ENCODE peak calls at places on chromosomes 5 and 9, in seven cellular contexts. Q, S, O, D, U, J and L are unnamed samples.

GRCh38 chr9:105656131-105656921 is 5.9 kb upstream of the TAL2 start:
- DNase-seq in Q (peak), S (peak), O (peak), D (peak), U (peak), J (no peak), L (no peak)

GRCh38 chr5:34699155-34700077 is 43.3 kb downstream of the RAI14 start:
- DNase-seq in Q (peak), S (no peak), O (no peak), D (peak), U (peak), J (no peak), L (no peak)

GRCh38 chr5:108529381-108529780 is 147.5 kb upstream of the FBXL17 start:
- DNase-seq in Q (no peak), S (no peak), O (no peak), D (no peak), U (no peak), J (peak), L (no peak)

GRCh38 chr5:171484460-171484899 is 65.0 kb downstream of the FGF18 start:
- DNase-seq in Q (no peak), S (peak), O (no peak), D (peak), U (peak), J (no peak), L (no peak)

GRCh38 chr5:849651-850301 is 1.0 kb downstream of the ZDHHC11 start:
- DNase-seq in Q (no peak), S (no peak), O (peak), D (no peak), U (no peak), J (no peak), L (peak)

GRCh38 chr5:112492291-112492690 is 73.2 kb upstream of the EPB41L4A start:
- DNase-seq in Q (no peak), S (peak), O (peak), D (peak), U (peak), J (peak), L (no peak)

GRCh38 chr9:124354364-124355031 is 60.7 kb downstream of the PSMB7 start:
- DNase-seq in Q (no peak), S (no peak), O (no peak), D (no peak), U (no peak), J (no peak), L (peak)

GRCh38 chr9:127917603-127918002 is 762 bp upstream of the ST6GALNAC4 start:
- DNase-seq in Q (no peak), S (peak), O (no peak), D (no peak), U (peak), J (no peak), L (no peak)

GRCh38 chr5:80976985-80977384 is 16.8 kb downstream of the RASGRF2 start:
- DNase-seq in Q (no peak), S (no peak), O (no peak), D (no peak), U (no peak), J (no peak), L (no peak)

GRCh38 chr5:13250450-13251291 is 693.8 kb downstream of the DNAH5 start:
- DNase-seq in Q (no peak), S (peak), O (no peak), D (peak), U (no peak), J (peak), L (no peak)

GRCh38 chr9:76310991-76311390 is 83.2 kb downstream of the RFK start:
- DNase-seq in Q (no peak), S (no peak), O (no peak), D (no peak), U (no peak), J (no peak), L (no peak)

GRCh38 chr5:78362220-78362619 is 1.8 kb downstream of the SCAMP1 start:
- DNase-seq in Q (no peak), S (no peak), O (no peak), D (no peak), U (no peak), J (no peak), L (no peak)

GRCh38 chr5:177363565-177363964 is 5.8 kb downstream of the RGS14 start:
- DNase-seq in Q (no peak), S (no peak), O (peak), D (no peak), U (no peak), J (no peak), L (no peak)

GRCh38 chr5:52017567-52017966 is 634.3 kb downstream of the ISL1 start:
- DNase-seq in Q (no peak), S (no peak), O (no peak), D (no peak), U (no peak), J (no peak), L (no peak)

GRCh38 chr9:3459076-3459475 is 66.7 kb downstream of the RFX3 start:
- DNase-seq in Q (no peak), S (no peak), O (no peak), D (no peak), U (no peak), J (no peak), L (no peak)

GRCh38 chr9:38689678-38690077 is 30.3 kb downstream of the FAM240B start:
- DNase-seq in Q (no peak), S (no peak), O (no peak), D (no peak), U (no peak), J (peak), L (no peak)

GRCh38 chr5:75072066-75072465 is 19.7 kb upstream of the GCNT4 start:
- DNase-seq in Q (no peak), S (no peak), O (no peak), D (no peak), U (no peak), J (no peak), L (no peak)

GRCh38 chr9:14517154-14517906 is 175.9 kb downstream of the ZDHHC21 start:
- DNase-seq in Q (no peak), S (no peak), O (no peak), D (no peak), U (no peak), J (no peak), L (no peak)

GRCh38 chr5:58958701-58959100 is 375.8 kb downstream of the RAB3C start:
- DNase-seq in Q (no peak), S (no peak), O (no peak), D (no peak), U (no peak), J (no peak), L (no peak)

GRCh38 chr5:144510845-144511580 is 340.3 kb downstream of the KCTD16 start:
- DNase-seq in Q (no peak), S (no peak), O (no peak), D (no peak), U (no peak), J (no peak), L (no peak)

GRCh38 chr5:141503699-141504098 is 14.8 kb downstream of the PCDHGC5 start:
- DNase-seq in Q (no peak), S (no peak), O (no peak), D (no peak), U (no peak), J (no peak), L (no peak)

GRCh38 chr5:16081376-16081775 is 98.2 kb downstream of the MARCHF11 start:
- DNase-seq in Q (no peak), S (no peak), O (no peak), D (no peak), U (no peak), J (no peak), L (no peak)

GRCh38 chr5:165497707-165498106 is 1992.3 kb downstream of the MAT2B start:
- DNase-seq in Q (no peak), S (peak), O (no peak), D (peak), U (no peak), J (peak), L (no peak)

GRCh38 chr5:115579747-115580173 is 22.5 kb downstream of the TICAM2 start:
- DNase-seq in Q (no peak), S (peak), O (no peak), D (no peak), U (no peak), J (no peak), L (no peak)

GRCh38 chr5:7629559-7629958 is 221.4 kb downstream of the CFAP90 start:
- DNase-seq in Q (no peak), S (no peak), O (no peak), D (no peak), U (no peak), J (no peak), L (no peak)

GRCh38 chr5:58751222-58751621 is 168.3 kb downstream of the RAB3C start:
- DNase-seq in Q (no peak), S (peak), O (no peak), D (peak), U (peak), J (peak), L (peak)

GRCh38 chr9:71783120-71783523 is 14.8 kb upstream of the CEMIP2 start:
- DNase-seq in Q (no peak), S (no peak), O (peak), D (no peak), U (peak), J (peak), L (peak)

GRCh38 chr5:139652788-139653241 is 4.7 kb downstream of the CXXC5 start:
- DNase-seq in Q (no peak), S (no peak), O (peak), D (no peak), U (no peak), J (no peak), L (no peak)

GRCh38 chr5:139650689-139651501 is 2.7 kb downstream of the CXXC5 start:
- DNase-seq in Q (peak), S (no peak), O (peak), D (peak), U (peak), J (no peak), L (no peak)

GRCh38 chr5:139651502-139651862 is 3.3 kb downstream of the CXXC5 start:
- DNase-seq in Q (no peak), S (no peak), O (no peak), D (no peak), U (no peak), J (no peak), L (no peak)

GRCh38 chr5:139653616-139654015 is 5.5 kb downstream of the CXXC5 start:
- DNase-seq in Q (no peak), S (no peak), O (peak), D (no peak), U (no peak), J (no peak), L (no peak)

DNA sequence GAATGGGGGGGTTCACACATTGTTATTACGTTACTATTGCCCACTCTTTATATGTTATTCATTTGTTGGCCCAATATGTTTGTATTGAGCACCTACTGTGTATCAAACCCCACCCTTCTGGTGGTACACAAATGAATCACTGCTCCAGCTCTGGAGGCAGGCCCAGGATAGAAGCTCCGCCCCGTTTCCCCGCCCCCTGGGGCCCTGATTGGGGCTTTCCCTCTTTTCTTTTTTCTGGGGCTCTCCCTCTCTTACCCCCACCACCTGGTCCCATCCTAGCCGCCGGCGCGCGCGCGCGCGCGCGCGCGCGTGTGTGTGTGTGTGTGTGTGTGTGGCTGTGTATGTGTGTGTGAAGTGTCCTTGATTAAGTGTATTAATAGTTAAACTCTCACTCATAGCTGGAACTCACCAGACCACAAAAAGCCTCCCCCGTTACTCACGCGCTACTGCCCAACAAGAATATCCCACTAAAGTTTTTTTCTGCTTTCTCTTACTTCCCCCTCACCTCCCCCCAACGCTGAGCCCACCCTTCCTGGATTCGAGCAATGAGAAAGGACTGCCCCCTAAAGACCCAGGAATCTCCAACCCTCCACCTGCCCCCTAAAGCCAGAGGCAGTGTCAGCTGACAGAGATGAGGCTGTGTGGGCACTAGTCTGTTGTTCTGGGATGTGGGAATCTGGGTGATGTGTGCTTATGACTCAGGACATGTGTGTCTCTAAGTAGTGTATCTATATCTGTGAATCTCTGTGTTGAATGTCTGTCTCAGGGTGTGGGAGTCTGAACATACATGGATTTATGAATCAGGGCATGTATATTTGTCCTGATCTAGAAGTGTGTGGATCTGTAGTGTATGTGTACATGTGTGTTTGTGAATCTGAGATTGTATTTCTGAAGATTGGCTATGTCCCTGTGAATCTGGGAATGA is 4.0 kb downstream of the CXXC5 start:
- DNase-seq in Q (peak), S (peak), O (peak), D (peak), U (peak), J (peak), L (peak)
- TF ChIP-seq POLR2A in Q (no peak), S (no peak), O (no peak), D (no peak), U (no peak), J (no peak), L (no peak)

GRCh38 chr9:97632992-97633858 is at the start of the genes NCBP1 and TSTD2:
- DNase-seq in Q (peak), S (peak), O (peak), D (peak), U (peak), J (peak), L (peak)

GRCh38 chr9:97632406-97632991 is 669 bp downstream of the TSTD2 start:
- DNase-seq in Q (peak), S (no peak), O (peak), D (peak), U (peak), J (peak), L (peak)

GRCh38 chr9:97636903-97637302 is 3.3 kb downstream of the NCBP1 start:
- DNase-seq in Q (no peak), S (peak), O (no peak), D (no peak), U (no peak), J (no peak), L (no peak)

GRCh38 chr9:97635026-97635425 is 1.4 kb downstream of the NCBP1 start:
- DNase-seq in Q (no peak), S (no peak), O (no peak), D (no peak), U (no peak), J (no peak), L (no peak)

DNA sequence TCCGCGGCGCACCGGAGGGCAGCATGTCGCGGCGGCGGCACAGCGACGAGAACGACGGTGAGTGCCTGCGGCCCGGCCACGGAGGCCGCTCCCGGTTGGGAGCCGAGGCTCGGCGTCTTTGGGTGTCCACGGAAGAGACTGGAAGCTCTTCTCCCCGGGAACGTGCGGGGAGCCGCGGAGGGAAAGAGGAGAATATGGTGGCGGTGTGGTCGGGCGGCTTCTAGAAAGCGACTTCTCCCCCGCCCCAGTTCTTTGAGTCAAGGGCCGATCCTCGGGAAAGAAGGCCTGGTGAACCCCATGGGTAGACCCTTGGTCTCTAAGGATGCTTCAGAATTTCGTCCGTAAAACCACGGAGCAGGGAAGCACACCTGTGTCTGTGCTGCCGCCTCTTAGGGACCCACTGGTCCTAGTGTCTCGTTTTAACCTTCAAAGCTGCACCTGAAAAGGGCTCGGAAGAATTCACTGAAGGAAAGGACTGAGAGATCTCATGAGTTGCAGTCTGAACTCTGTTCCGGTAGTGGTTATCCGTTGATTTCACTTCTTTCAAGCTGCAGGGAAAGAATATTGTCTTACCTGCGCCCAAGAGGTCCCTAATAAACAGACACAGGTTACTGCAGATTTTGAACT is 351 bp downstream of the NCBP1 start:
- DNase-seq in Q (no peak), S (no peak), O (no peak), D (peak), U (no peak), J (peak), L (no peak)
- TF ChIP-seq POLR2A in Q (no peak), S (no peak), O (no peak), D (no peak), U (no peak), J (no peak), L (no peak)

GRCh38 chr9:120474579-120475243 is 105.3 kb downstream of the CDK5RAP2 start:
- DNase-seq in Q (no peak), S (no peak), O (no peak), D (peak), U (no peak), J (peak), L (no peak)
- TF ChIP-seq POLR2A in Q (no peak), S (no peak), O (no peak), D (no peak), U (no peak), J (no peak), L (no peak)

GRCh38 chr5:39459091-39459490 is 34.3 kb upstream of the DAB2 start:
- DNase-seq in Q (no peak), S (no peak), O (no peak), D (no peak), U (no peak), J (peak), L (no peak)

GRCh38 chr5:39462211-39462610 is 37.4 kb upstream of the DAB2 start:
- DNase-seq in Q (no peak), S (no peak), O (no peak), D (no peak), U (no peak), J (no peak), L (no peak)

GRCh38 chr5:39464096-39464495 is 39.3 kb upstream of the DAB2 start:
- DNase-seq in Q (no peak), S (no peak), O (no peak), D (no peak), U (no peak), J (no peak), L (no peak)

GRCh38 chr5:39465843-39466242 is 41.1 kb upstream of the DAB2 start:
- DNase-seq in Q (no peak), S (no peak), O (no peak), D (no peak), U (no peak), J (no peak), L (no peak)

DNA sequence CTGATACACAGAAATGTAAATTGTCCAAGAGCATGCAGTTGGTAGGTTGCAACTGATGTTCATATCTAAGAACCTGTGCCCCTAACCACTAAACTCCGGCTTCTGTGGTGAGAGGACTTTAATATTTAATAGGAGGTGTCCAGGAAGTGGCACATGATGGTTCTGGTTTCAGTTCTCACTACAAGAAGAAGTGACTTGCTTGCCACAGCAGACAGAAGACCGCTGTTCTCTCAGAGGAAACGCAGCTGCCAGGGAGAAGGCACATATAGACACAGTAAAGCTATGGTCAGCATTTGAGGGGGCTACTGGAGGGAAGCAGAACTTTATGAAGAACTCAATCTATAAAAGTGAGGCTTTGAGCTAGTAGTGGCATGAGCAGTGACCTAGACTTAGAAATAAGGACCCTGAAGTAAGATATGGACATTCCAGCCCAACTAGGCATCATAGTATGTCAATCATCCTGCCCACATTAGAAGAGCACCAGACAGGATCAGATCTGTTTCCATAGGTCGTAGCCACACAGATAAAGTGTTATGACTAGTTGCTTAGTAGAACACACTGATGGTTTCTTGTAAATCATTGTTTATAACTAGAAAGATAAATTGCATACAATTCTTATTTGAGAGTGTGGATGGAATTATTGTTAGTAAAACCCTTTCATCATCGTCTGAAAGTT is 36.4 kb upstream of the DAB2 start:
- DNase-seq in Q (no peak), S (peak), O (peak), D (no peak), U (peak), J (no peak), L (peak)
- TF ChIP-seq POLR2A in Q (no peak), S (no peak), O (no peak), D (no peak), U (no peak), J (no peak), L (no peak)